ENCODE peak calls at places on chromosomes 1 and 21, in nine cellular contexts. H is ELR; M is WTC11; S is choroid plexus epithelial cell; J is HEK293T; R is T1000; X is hypothalamus; B is MCF 10A; K is activated CD8-positive, alpha-beta memory T cell treated with anti-CD3 and anti-CD28 coated beads, Interleukin-2, amount 50 U/mL, for 48 hours. F is an unnamed sample.

GRCh38 chr1:211612786-211613107 is 33.8 kb upstream of the SLC30A1 start:
- DNase-seq in K (no peak), B (no peak), H (no peak), X (no peak), J (no peak), R (no peak), S (no peak), M (no peak), F (no peak)

GRCh38 chr1:234355782-234356510 is 17.3 kb upstream of the COA6 start:
- DNase-seq in K (no peak), X (no peak), J (no peak), R (no peak), B (no peak), S (no peak), H (no peak), M (no peak), F (no peak)

GRCh38 chr1:168271636-168272035 is 9.0 kb upstream of the TBX19 start:
- DNase-seq in X (no peak), B (peak), H (no peak), M (no peak), K (no peak), J (no peak), S (no peak), R (no peak), F (no peak)

GRCh38 chr1:246435421-246436041 is 71.5 kb downstream of the SMYD3 start:
- DNase-seq in H (peak), S (peak), R (no peak), K (no peak), X (no peak), J (no peak), B (peak), M (no peak), F (no peak)

GRCh38 chr1:155003766-155004351 is 1.3 kb downstream of the ZBTB7B start:
- DNase-seq in S (peak), M (peak), J (no peak), H (peak), K (no peak), R (no peak), X (peak), B (peak), F (peak)

GRCh38 chr1:243508303-243508713 is 252.5 kb downstream of the SDCCAG8 start:
- DNase-seq in B (no peak), H (no peak), S (no peak), R (no peak), M (no peak), J (no peak), X (no peak), K (no peak), F (no peak)

GRCh38 chr1:147209825-147210821 is 15.0 kb downstream of the FMO5 start:
- DNase-seq in S (no peak), J (no peak), X (no peak), M (no peak), B (no peak), H (no peak), R (no peak), K (no peak), F (no peak)

GRCh38 chr21:42006765-42007164 is 3.4 kb downstream of the ZBTB21 start:
- DNase-seq in R (no peak), J (no peak), B (no peak), S (no peak), M (no peak), X (no peak), H (peak), K (no peak), F (no peak)

GRCh38 chr1:192161974-192162373 is 3.7 kb downstream of the RGS18 start:
- DNase-seq in B (no peak), M (no peak), H (no peak), S (no peak), X (no peak), K (no peak), J (no peak), R (no peak), F (no peak)

GRCh38 chr1:201140235-201140940 is 13.4 kb upstream of the ASCL5 start:
- DNase-seq in M (no peak), B (no peak), R (no peak), K (no peak), H (no peak), X (no peak), S (no peak), J (no peak), F (no peak)

GRCh38 chr1:67997746-67998145 is 52.7 kb downstream of the DIRAS3 start:
- DNase-seq in S (no peak), R (no peak), H (no peak), J (no peak), M (no peak), B (no peak), K (no peak), X (no peak), F (no peak)

F was measured in substantia nigra.